ENCODE peak calls at places on chromosomes 12 and 14, in four cellular contexts. T, F, X and H are unnamed samples.

GRCh38 chr14:34474187-34474679 is 12.2 kb upstream of the SPTSSA start:
- DNase-seq in T (no peak), F (no peak), X (no peak), H (no peak)

GRCh38 chr12:93078092-93078491 is 149.0 kb upstream of the EEA1 start:
- DNase-seq in T (no peak), F (no peak), X (no peak), H (no peak)

GRCh38 chr12:109167781-109168180 is 51.4 kb downstream of the ACACB start:
- DNase-seq in T (no peak), F (no peak), X (no peak), H (no peak)

GRCh38 chr14:69363055-69363454 is 35.0 kb downstream of the ERH start:
- DNase-seq in T (peak), F (peak), X (no peak), H (peak)

GRCh38 chr14:102246071-102246470 is 58.9 kb downstream of the MOK start:
- DNase-seq in T (no peak), F (no peak), X (no peak), H (no peak)

GRCh38 chr14:99035712-99036593 is 236.0 kb downstream of the BCL11B start:
- DNase-seq in T (peak), F (peak), X (peak), H (peak)

GRCh38 chr14:73610692-73611091 is 1.6 kb upstream of the ACOT6 start:
- DNase-seq in T (peak), F (no peak), X (no peak), H (no peak)

GRCh38 chr12:63907561-63907960 is 63.1 kb downstream of the SRGAP1 start:
- DNase-seq in T (peak), F (no peak), X (no peak), H (no peak)

GRCh38 chr14:77140343-77140936 is 1.2 kb downstream of the ZDHHC22 start:
- DNase-seq in T (no peak), F (no peak), X (no peak), H (no peak)

GRCh38 chr14:57657487-57657886 is 163.8 kb upstream of the CCDC198 start:
- DNase-seq in T (peak), F (no peak), X (no peak), H (no peak)

GRCh38 chr14:47675489-47676300 is at the start of gene MDGA2:
- DNase-seq in T (no peak), F (peak), X (peak), H (peak)

GRCh38 chr12:15842106-15842505 is 40.1 kb upstream of the STRAP start:
- DNase-seq in T (peak), F (no peak), X (no peak), H (no peak)

GRCh38 chr12:74971201-74971600 is 238.4 kb downstream of the KCNC2 start:
- DNase-seq in T (no peak), F (no peak), X (no peak), H (no peak)

GRCh38 chr12:128970941-128971340 is 117.7 kb downstream of the GLT1D1 start:
- DNase-seq in T (no peak), F (no peak), X (no peak), H (no peak)
- H2BK15ac ChIP-seq in T (no peak), F (no peak), X (peak), H (no peak)

DNA sequence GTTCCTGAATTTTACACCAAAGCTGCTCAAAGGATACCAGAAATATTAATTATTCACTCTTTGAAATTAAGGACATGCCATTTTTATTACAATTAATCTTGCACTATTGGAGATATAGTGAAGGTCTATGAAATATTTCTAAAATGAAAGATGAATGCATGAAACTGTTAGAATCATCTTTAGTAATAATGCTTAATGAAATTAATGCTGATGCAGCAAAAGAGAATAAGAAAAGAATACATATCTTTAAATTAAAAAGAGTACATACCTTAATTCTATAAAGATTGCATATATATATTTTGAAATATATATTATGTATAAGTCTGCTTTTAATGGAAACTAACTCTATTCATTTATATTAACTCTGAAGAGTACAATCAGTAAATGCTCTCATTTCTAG is 236.0 kb downstream of the ALX1 start:
- DNase-seq in T (no peak), F (no peak), X (no peak), H (no peak)
- H3K56ac ChIP-seq in T (no peak), F (no peak), X (no peak), H (no peak)

DNA sequence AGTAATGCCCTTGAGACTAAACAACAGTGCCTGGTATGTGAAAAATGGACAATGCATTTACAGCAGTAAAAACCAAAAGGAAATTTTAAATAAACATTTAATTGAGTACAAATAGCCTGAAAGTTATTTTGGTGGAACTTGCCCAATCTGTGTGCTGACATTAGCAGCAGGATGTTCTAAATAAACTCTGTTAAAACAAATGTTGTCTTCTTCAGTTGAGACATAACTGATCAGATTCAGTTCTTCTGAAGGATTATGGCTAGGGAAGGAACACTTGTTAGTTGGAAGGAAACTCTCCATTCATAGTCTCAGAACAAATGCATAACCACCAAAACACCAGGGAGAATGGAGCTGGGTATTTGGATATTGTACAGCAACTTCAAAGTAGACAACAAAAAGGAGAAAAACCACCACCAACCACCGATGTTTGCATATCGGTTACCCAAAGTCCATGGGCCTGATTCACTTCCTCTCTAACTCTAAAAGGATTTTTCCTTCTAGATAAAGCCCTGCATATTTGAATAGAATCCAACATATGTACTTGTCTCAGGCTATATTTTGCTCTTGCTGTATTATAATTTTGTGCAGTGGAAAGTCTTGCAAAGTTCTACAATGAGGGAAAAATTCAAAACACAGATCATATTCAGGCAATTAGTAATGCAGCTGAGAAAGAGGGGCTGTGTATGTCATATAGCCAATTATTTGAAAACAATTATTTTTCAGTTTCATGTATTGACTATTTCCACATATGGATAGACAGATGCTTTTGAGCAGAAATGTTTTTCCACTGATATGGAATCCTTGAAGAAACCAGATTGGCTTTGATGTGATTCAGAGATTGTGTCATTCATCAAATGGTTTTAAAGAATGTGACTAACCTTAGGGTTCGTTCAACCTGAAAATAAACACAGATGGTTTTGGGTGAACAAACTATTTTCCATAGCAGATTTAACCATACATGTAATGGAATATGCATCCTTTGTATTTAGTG is 152.2 kb upstream of the BMP4 start:
- DNase-seq in T (peak), F (no peak), X (no peak), H (no peak)
- H3K4me2 ChIP-seq in T (peak), F (no peak), X (no peak), H (no peak)

GRCh38 chr14:24177041-24177825 is 5.4 kb downstream of the REC8 start:
- DNase-seq in T (no peak), F (no peak), X (no peak), H (no peak)

GRCh38 chr14:24172261-24172860 is 481 bp downstream of the REC8 start:
- DNase-seq in T (no peak), F (no peak), X (no peak), H (peak)

GRCh38 chr14:24171422-24172260 is at the start of gene REC8:
- DNase-seq in T (no peak), F (peak), X (peak), H (peak)

GRCh38 chr14:24176599-24176998 is 4.7 kb downstream of the REC8 start:
- DNase-seq in T (no peak), F (no peak), X (no peak), H (no peak)

DNA sequence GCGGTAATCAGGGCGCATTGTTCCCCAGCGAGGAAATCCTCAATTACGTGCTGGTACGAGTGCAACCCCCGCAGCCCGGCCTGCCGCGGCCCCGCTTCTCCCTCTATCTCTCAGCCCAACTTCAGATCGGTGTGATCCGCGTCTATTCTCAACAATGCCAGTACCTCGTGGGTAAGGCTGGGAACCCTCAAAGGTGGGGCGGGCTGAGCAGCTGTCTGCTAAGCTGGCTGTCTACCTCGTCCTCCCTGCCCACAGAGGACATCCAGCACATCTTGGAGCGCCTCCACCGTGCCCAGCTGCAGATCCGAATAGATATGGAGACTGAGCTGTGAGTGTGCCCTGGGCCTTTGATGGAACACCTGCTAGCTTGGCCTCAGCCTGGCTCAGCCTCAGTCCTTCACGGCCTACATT is 996 bp downstream of the REC8 start:
- DNase-seq in T (no peak), F (no peak), X (no peak), H (no peak)
- H2BK15ac ChIP-seq in T (no peak), F (no peak), X (no peak), H (no peak)

GRCh38 chr12:47634127-47634526 is 71.7 kb downstream of the RPAP3 start:
- DNase-seq in T (no peak), F (no peak), X (no peak), H (no peak)
- H3K56ac ChIP-seq in T (no peak), F (no peak), X (no peak), H (no peak)

DNA sequence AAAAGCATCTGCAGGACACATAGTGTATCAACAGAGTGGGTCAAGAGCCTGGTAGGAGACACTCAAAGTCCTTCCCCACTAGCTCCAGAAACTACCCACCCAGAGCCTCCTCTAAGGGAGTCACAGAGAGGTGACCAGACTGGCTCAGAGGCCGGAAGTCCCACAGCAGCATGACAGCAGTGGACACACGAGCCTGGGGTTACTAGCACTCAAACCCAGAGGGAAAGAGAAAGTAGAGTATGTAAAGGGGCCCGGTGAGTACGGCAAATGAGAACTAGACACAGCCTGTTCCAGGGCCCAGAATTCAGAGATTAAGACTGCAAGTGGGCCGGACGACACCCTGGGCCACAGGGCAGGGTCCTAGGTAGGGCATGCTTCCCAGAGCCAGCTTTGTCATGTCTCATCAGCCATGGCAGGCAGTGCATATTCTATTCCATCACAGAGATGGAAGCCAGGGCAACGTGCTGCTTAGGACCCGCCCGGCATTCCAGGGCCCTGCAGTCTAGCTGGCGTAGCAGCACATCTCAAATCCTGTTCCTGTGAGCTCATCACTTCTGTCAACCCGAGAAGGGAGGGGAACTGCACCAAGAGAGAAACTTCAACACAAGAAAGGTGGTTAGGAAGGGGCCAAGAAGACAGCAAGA is 4.2 kb downstream of the IFFO1 start:
- DNase-seq in T (peak), F (peak), X (no peak), H (no peak)
- H3K4me2 ChIP-seq in T (peak), F (no peak), X (no peak), H (no peak)

GRCh38 chr12:1518763-1519516 is 75.4 kb downstream of the FBXL14 start:
- DNase-seq in T (peak), F (peak), X (no peak), H (peak)

GRCh38 chr12:1517007-1517406 is 77.4 kb downstream of the FBXL14 start:
- DNase-seq in T (peak), F (peak), X (peak), H (peak)

GRCh38 chr12:1519642-1520041 is 74.7 kb downstream of the FBXL14 start:
- DNase-seq in T (no peak), F (no peak), X (no peak), H (peak)

GRCh38 chr12:1517734-1518485 is 76.5 kb downstream of the FBXL14 start:
- DNase-seq in T (no peak), F (no peak), X (no peak), H (peak)

DNA sequence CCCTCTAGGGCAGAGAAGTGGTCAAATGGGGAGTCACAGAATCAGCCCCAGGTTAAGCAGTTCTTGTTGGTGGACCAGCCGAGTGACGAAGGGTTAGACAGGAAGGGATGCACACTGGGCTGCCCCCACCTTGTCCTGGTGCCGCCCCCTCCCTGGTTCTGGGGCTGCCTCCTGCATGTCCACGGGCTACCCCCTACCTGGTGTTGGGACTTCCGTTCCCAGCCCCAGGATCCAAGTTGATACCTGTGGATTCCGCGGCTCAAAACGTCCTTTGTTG is 76.0 kb downstream of the FBXL14 start:
- DNase-seq in T (no peak), F (no peak), X (no peak), H (no peak)
- H2BK15ac ChIP-seq in T (peak), F (no peak), X (no peak), H (no peak)